ENCODE peak calls at places on chromosomes 11 and 22, in ten cellular contexts. C is activated T-helper 9 cell treated with anti-CD3 and anti-CD28 coated beads, Interleukin-2, amount 50 U/mL, for 16 hours; L is NCI-H2081; X is DMS53; W is NCI-H460; F is M059J; E is T-helper 9 cell; P is activated CD4-positive, CD25-positive, alpha-beta regulatory T cell; S is NCI-H1092 treated with DMSO at 0.1 percent for 48 hours; G is hypothalamus. R is an unnamed sample.

GRCh38 chr22:48952256-48953102 is 875.2 kb downstream of the BRD1 start:
- DNase-seq in C (no peak), L (no peak), X (no peak), W (no peak), F (no peak), E (no peak), P (no peak), S (no peak), G (no peak), R (no peak)

GRCh38 chr22:37254206-37254866 is 10.3 kb upstream of the RAC2 start:
- DNase-seq in C (no peak), L (no peak), X (no peak), W (no peak), F (peak), E (no peak), P (no peak), S (no peak), G (no peak), R (no peak)

GRCh38 chr11:15565846-15566245 is 451.1 kb downstream of the INSC start:
- DNase-seq in C (no peak), L (peak), X (no peak), W (no peak), F (no peak), E (no peak), P (no peak), S (peak), G (no peak), R (peak)

GRCh38 chr22:45934659-45935341 is 42.2 kb downstream of the WNT7B start:
- DNase-seq in C (no peak), L (peak), X (peak), W (peak), F (peak), E (no peak), P (no peak), S (no peak), G (no peak), R (no peak)

GRCh38 chr11:109320595-109320994 is 101.4 kb upstream of the C11orf87 start:
- DNase-seq in C (no peak), L (no peak), X (no peak), W (no peak), F (peak), E (no peak), P (no peak), S (no peak), G (no peak), R (no peak)

GRCh38 chr11:130145328-130145812 is 14.2 kb upstream of the ST14 start:
- DNase-seq in C (no peak), L (no peak), X (peak), W (no peak), F (no peak), E (no peak), P (no peak), S (no peak), G (no peak), R (no peak)

GRCh38 chr11:114216804-114217195 is 79.4 kb upstream of the NNMT start:
- DNase-seq in C (no peak), L (no peak), X (no peak), W (no peak), F (no peak), E (no peak), P (no peak), S (no peak), G (no peak), R (no peak)

GRCh38 chr11:118281284-118281683 is 17.2 kb upstream of the MPZL2 start:
- DNase-seq in C (no peak), L (no peak), X (no peak), W (no peak), F (no peak), E (no peak), P (no peak), S (no peak), G (no peak), R (no peak)

GRCh38 chr11:70680781-70681281 is 282.5 kb downstream of the CTTN start:
- DNase-seq in C (no peak), L (no peak), X (no peak), W (no peak), F (no peak), E (no peak), P (no peak), S (peak), G (no peak), R (no peak)

GRCh38 chr11:34318111-34319037 is 39.4 kb downstream of the ABTB2 start:
- DNase-seq in C (no peak), L (no peak), X (peak), W (no peak), F (peak), E (no peak), P (no peak), S (no peak), G (no peak), R (no peak)

GRCh38 chr11:48172818-48173609 is 43.6 kb upstream of the OR4B1 start:
- DNase-seq in C (peak), L (peak), X (peak), W (peak), F (peak), E (peak), P (peak), S (peak), G (peak), R (no peak)

GRCh38 chr11:75510626-75511025 is 15.1 kb downstream of the GDPD5 start:
- DNase-seq in C (no peak), L (no peak), X (no peak), W (no peak), F (no peak), E (no peak), P (no peak), S (no peak), G (no peak), R (no peak)

GRCh38 chr11:43802509-43802908 is 78.1 kb upstream of the ALKBH3 start:
- DNase-seq in C (no peak), L (no peak), X (no peak), W (no peak), F (no peak), E (no peak), P (no peak), S (no peak), G (no peak), R (no peak)

GRCh38 chr22:28600546-28601143 is 79.0 kb downstream of the TTC28 start:
- DNase-seq in C (no peak), L (peak), X (peak), W (peak), F (peak), E (no peak), P (no peak), S (peak), G (no peak), R (peak)

GRCh38 chr11:2760196-2760871 is 60.5 kb upstream of the KCNQ1OT1 start:
- DNase-seq in C (no peak), L (no peak), X (no peak), W (no peak), F (no peak), E (no peak), P (no peak), S (no peak), G (no peak), R (no peak)

GRCh38 chr22:33722817-33723216 is 197.5 kb downstream of the LARGE1 start:
- DNase-seq in C (no peak), L (no peak), X (no peak), W (no peak), F (no peak), E (no peak), P (no peak), S (no peak), G (no peak), R (no peak)

GRCh38 chr11:69321877-69322350 is 28.0 kb downstream of the MYEOV start:
- DNase-seq in C (no peak), L (no peak), X (no peak), W (no peak), F (peak), E (no peak), P (no peak), S (no peak), G (no peak), R (no peak)

GRCh38 chr11:10694481-10695239 is 1.1 kb upstream of the IRAG1 start:
- DNase-seq in C (no peak), L (no peak), X (no peak), W (no peak), F (peak), E (no peak), P (no peak), S (no peak), G (no peak), R (no peak)

GRCh38 chr11:118010738-118011461 is 24.7 kb downstream of the IL10RA start:
- DNase-seq in C (no peak), L (no peak), X (no peak), W (no peak), F (no peak), E (no peak), P (no peak), S (no peak), G (no peak), R (no peak)

GRCh38 chr11:69328231-69328630 is 34.3 kb downstream of the MYEOV start:
- DNase-seq in C (no peak), L (no peak), X (no peak), W (no peak), F (no peak), E (no peak), P (no peak), S (no peak), G (no peak), R (no peak)

GRCh38 chr11:83827940-83828554 is 541.9 kb upstream of the CCDC90B start:
- DNase-seq in C (no peak), L (peak), X (peak), W (peak), F (peak), E (no peak), P (no peak), S (peak), G (no peak), R (no peak)

R was measured in NCI-H1417 treated with DMSO at 0.1 percent for 48 hours.